ENCODE peak calls at places on chromosomes 13 and 19, in five cellular contexts. One of them, this sample, is unnamed.

GRCh38 chr13:112431734-112432133 is 55.6 kb downstream of the SPACA7 start:
- DNase-seq in mesendoderm: no peak
- DNase-seq in CD8-positive, alpha-beta T cell: no peak
- DNase-seq in adrenal gland: no peak
- DNase-seq in suprapubic skin: no peak
- DNase-seq in this sample: no peak

GRCh38 chr13:36685912-36686311 is 12.1 kb downstream of the SERTM1 start:
- DNase-seq in mesendoderm: no peak
- DNase-seq in CD8-positive, alpha-beta T cell: no peak
- DNase-seq in adrenal gland: no peak
- DNase-seq in suprapubic skin: no peak
- DNase-seq in this sample: no peak

GRCh38 chr19:56764296-56764695 is 76.2 kb downstream of the PEG3 start:
- DNase-seq in mesendoderm: peak
- DNase-seq in CD8-positive, alpha-beta T cell: no peak
- DNase-seq in adrenal gland: no peak
- DNase-seq in suprapubic skin: no peak
- DNase-seq in this sample: no peak

GRCh38 chr19:13843104-13843921 is 33.6 kb upstream of the NANOS3 start:
- DNase-seq in mesendoderm: peak
- DNase-seq in CD8-positive, alpha-beta T cell: no peak
- DNase-seq in adrenal gland: peak
- DNase-seq in suprapubic skin: peak
- DNase-seq in this sample: no peak

GRCh38 chr13:50575138-50575537 is 268.4 kb downstream of the DLEU7 start:
- DNase-seq in mesendoderm: no peak
- DNase-seq in CD8-positive, alpha-beta T cell: no peak
- DNase-seq in adrenal gland: no peak
- DNase-seq in suprapubic skin: no peak
- DNase-seq in this sample: no peak

GRCh38 chr13:110480161-110480560 is 81.4 kb downstream of the RAB20 start:
- DNase-seq in mesendoderm: peak
- DNase-seq in CD8-positive, alpha-beta T cell: no peak
- DNase-seq in adrenal gland: no peak
- DNase-seq in suprapubic skin: no peak
- DNase-seq in this sample: no peak

GRCh38 chr19:28575816-28576215 is 637.1 kb downstream of the UQCRFS1 start:
- DNase-seq in mesendoderm: no peak
- DNase-seq in CD8-positive, alpha-beta T cell: no peak
- DNase-seq in adrenal gland: no peak
- DNase-seq in suprapubic skin: no peak
- DNase-seq in this sample: no peak

GRCh38 chr13:33441015-33441414 is 155.5 kb upstream of the STARD13 start:
- DNase-seq in mesendoderm: peak
- DNase-seq in CD8-positive, alpha-beta T cell: no peak
- DNase-seq in adrenal gland: no peak
- DNase-seq in suprapubic skin: no peak
- DNase-seq in this sample: no peak

GRCh38 chr19:17648786-17649185 is 39.4 kb downstream of the UNC13A start:
- DNase-seq in mesendoderm: no peak
- DNase-seq in CD8-positive, alpha-beta T cell: no peak
- DNase-seq in adrenal gland: no peak
- DNase-seq in suprapubic skin: no peak
- DNase-seq in this sample: no peak
- H3K27ac ChIP-seq in mesendoderm: no peak
- H3K27ac ChIP-seq in CD8-positive, alpha-beta T cell: no peak
- H3K27ac ChIP-seq in adrenal gland: no peak
- H3K27ac ChIP-seq in suprapubic skin: no peak
- H3K27ac ChIP-seq in this sample: no peak

GRCh38 chr13:46796129-46796514 is 839 bp downstream of the ESD start:
- DNase-seq in mesendoderm: no peak
- DNase-seq in CD8-positive, alpha-beta T cell: no peak
- DNase-seq in adrenal gland: no peak
- DNase-seq in suprapubic skin: no peak
- DNase-seq in this sample: no peak
- H3K27ac ChIP-seq in mesendoderm: no peak
- H3K27ac ChIP-seq in CD8-positive, alpha-beta T cell: peak
- H3K27ac ChIP-seq in adrenal gland: no peak
- H3K27ac ChIP-seq in suprapubic skin: peak
- H3K27ac ChIP-seq in this sample: peak

GRCh38 chr19:43636121-43636683 is 3.4 kb downstream of the CADM4 start:
- DNase-seq in mesendoderm: peak
- DNase-seq in CD8-positive, alpha-beta T cell: no peak
- DNase-seq in adrenal gland: no peak
- DNase-seq in suprapubic skin: peak
- DNase-seq in this sample: no peak
- H3K27ac ChIP-seq in mesendoderm: no peak
- H3K27ac ChIP-seq in CD8-positive, alpha-beta T cell: no peak
- H3K27ac ChIP-seq in adrenal gland: no peak
- H3K27ac ChIP-seq in suprapubic skin: no peak
- H3K27ac ChIP-seq in this sample: no peak

GRCh38 chr19:38142176-38143035 is 81.6 kb downstream of the DPF1 start:
- DNase-seq in mesendoderm: peak
- DNase-seq in CD8-positive, alpha-beta T cell: peak
- DNase-seq in adrenal gland: peak
- DNase-seq in suprapubic skin: no peak
- DNase-seq in this sample: peak

GRCh38 chr19:38144667-38145066 is 79.4 kb downstream of the DPF1 start:
- DNase-seq in mesendoderm: no peak
- DNase-seq in CD8-positive, alpha-beta T cell: no peak
- DNase-seq in adrenal gland: no peak
- DNase-seq in suprapubic skin: no peak
- DNase-seq in this sample: no peak

GRCh38 chr19:38145627-38146026 is 78.4 kb downstream of the DPF1 start:
- DNase-seq in mesendoderm: no peak
- DNase-seq in CD8-positive, alpha-beta T cell: no peak
- DNase-seq in adrenal gland: no peak
- DNase-seq in suprapubic skin: no peak
- DNase-seq in this sample: no peak

GRCh38 chr19:38141108-38141507 is 82.9 kb downstream of the DPF1 start:
- DNase-seq in mesendoderm: no peak
- DNase-seq in CD8-positive, alpha-beta T cell: no peak
- DNase-seq in adrenal gland: no peak
- DNase-seq in suprapubic skin: no peak
- DNase-seq in this sample: no peak

DNA sequence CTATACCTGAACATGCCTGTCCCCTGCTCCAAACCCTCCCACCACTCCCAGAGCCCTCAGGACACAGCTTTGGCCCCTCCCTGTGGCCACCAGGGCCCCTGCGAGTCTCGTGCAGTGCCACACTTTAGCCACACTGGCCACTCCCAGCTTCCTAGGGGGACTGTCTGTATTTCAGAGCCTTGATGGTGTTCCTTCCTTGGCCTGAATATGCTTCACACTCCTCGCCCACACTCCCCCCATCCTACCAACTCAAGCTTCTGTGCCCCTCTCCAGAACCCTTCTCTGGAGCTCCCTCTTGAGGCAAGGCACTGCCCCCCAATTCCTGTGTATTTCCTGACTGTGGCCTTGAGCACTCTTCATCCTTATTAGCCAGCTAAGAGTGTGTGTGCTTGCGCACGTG is 80.2 kb downstream of the DPF1 start:
- DNase-seq in mesendoderm: peak
- DNase-seq in CD8-positive, alpha-beta T cell: no peak
- DNase-seq in adrenal gland: no peak
- DNase-seq in suprapubic skin: no peak
- DNase-seq in this sample: no peak
- H3K27ac ChIP-seq in mesendoderm: no peak
- H3K27ac ChIP-seq in CD8-positive, alpha-beta T cell: no peak
- H3K27ac ChIP-seq in adrenal gland: no peak
- H3K27ac ChIP-seq in suprapubic skin: no peak
- H3K27ac ChIP-seq in this sample: no peak

DNA sequence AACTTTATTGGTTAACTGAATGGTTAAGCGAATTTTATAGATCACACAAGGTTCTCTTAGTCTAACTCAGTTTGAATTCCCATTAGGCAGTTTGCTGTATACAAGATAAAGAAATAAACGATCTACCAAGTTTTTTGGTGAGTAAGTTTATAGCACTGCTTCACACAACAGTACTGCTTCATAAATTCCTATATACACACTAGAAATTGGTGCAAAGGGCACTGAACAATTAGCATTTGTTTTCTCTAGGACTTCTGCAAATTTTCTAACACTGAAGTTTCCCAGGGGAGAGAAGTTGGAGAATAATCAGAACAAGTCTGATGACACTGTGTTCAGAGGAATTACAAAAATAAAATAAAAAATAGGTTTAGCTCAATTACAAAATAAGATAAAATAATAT is 1138.8 kb upstream of the PCDH9 start:
- DNase-seq in mesendoderm: no peak
- DNase-seq in CD8-positive, alpha-beta T cell: no peak
- DNase-seq in adrenal gland: no peak
- DNase-seq in suprapubic skin: no peak
- DNase-seq in this sample: no peak
- H3K27ac ChIP-seq in mesendoderm: no peak
- H3K27ac ChIP-seq in CD8-positive, alpha-beta T cell: no peak
- H3K27ac ChIP-seq in adrenal gland: no peak
- H3K27ac ChIP-seq in suprapubic skin: no peak
- H3K27ac ChIP-seq in this sample: no peak

This sample was measured in tibial artery.